ENCODE peak calls at places on chromosomes 16 and 17, in five cellular contexts. One of them, this sample, is unnamed.

GRCh38 chr16:56817056-56817455 is 48.0 kb upstream of the SLC12A3 start:
- DNase-seq in Peyer's patch: no peak
- DNase-seq in heart right ventricle: no peak
- DNase-seq in effector memory CD4-positive, alpha-beta T cell: no peak
- DNase-seq in dorsolateral prefrontal cortex: no peak
- DNase-seq in this sample: no peak

GRCh38 chr16:48607056-48607825 is 2.7 kb downstream of the N4BP1 start:
- DNase-seq in Peyer's patch: no peak
- DNase-seq in heart right ventricle: no peak
- DNase-seq in effector memory CD4-positive, alpha-beta T cell: no peak
- DNase-seq in dorsolateral prefrontal cortex: no peak
- DNase-seq in this sample: no peak

GRCh38 chr16:56749806-56750491 is 20.0 kb downstream of the NUP93 start:
- DNase-seq in Peyer's patch: no peak
- DNase-seq in heart right ventricle: no peak
- DNase-seq in effector memory CD4-positive, alpha-beta T cell: no peak
- DNase-seq in dorsolateral prefrontal cortex: no peak
- DNase-seq in this sample: no peak

GRCh38 chr17:47207143-47208067 is 1.7 kb upstream of the MYL4 start:
- DNase-seq in Peyer's patch: no peak
- DNase-seq in heart right ventricle: no peak
- DNase-seq in effector memory CD4-positive, alpha-beta T cell: no peak
- DNase-seq in dorsolateral prefrontal cortex: no peak
- DNase-seq in this sample: no peak

GRCh38 chr17:52106638-52107261 is 51.8 kb downstream of the CA10 start:
- DNase-seq in Peyer's patch: no peak
- DNase-seq in heart right ventricle: no peak
- DNase-seq in effector memory CD4-positive, alpha-beta T cell: no peak
- DNase-seq in dorsolateral prefrontal cortex: peak
- DNase-seq in this sample: peak

GRCh38 chr17:53791551-53791950 is 31.2 kb upstream of the KIF2B start:
- DNase-seq in Peyer's patch: no peak
- DNase-seq in heart right ventricle: no peak
- DNase-seq in effector memory CD4-positive, alpha-beta T cell: no peak
- DNase-seq in dorsolateral prefrontal cortex: no peak
- DNase-seq in this sample: no peak

GRCh38 chr17:31541559-31541958 is 150.1 kb downstream of the RAB11FIP4 start:
- DNase-seq in Peyer's patch: no peak
- DNase-seq in heart right ventricle: no peak
- DNase-seq in effector memory CD4-positive, alpha-beta T cell: no peak
- DNase-seq in dorsolateral prefrontal cortex: no peak
- DNase-seq in this sample: no peak

GRCh38 chr16:23546778-23547177 is 10.4 kb downstream of the EARS2 start:
- DNase-seq in Peyer's patch: no peak
- DNase-seq in heart right ventricle: no peak
- DNase-seq in effector memory CD4-positive, alpha-beta T cell: no peak
- DNase-seq in dorsolateral prefrontal cortex: no peak
- DNase-seq in this sample: no peak

GRCh38 chr17:48577330-48577945 is 712 bp downstream of the HOXB4 start:
- DNase-seq in Peyer's patch: no peak
- DNase-seq in heart right ventricle: no peak
- DNase-seq in effector memory CD4-positive, alpha-beta T cell: no peak
- DNase-seq in dorsolateral prefrontal cortex: no peak
- DNase-seq in this sample: no peak
- H3K27ac ChIP-seq in Peyer's patch: peak
- H3K27ac ChIP-seq in heart right ventricle: no peak
- H3K27ac ChIP-seq in effector memory CD4-positive, alpha-beta T cell: no peak
- H3K27ac ChIP-seq in dorsolateral prefrontal cortex: no peak
- H3K27ac ChIP-seq in this sample: no peak

DNA sequence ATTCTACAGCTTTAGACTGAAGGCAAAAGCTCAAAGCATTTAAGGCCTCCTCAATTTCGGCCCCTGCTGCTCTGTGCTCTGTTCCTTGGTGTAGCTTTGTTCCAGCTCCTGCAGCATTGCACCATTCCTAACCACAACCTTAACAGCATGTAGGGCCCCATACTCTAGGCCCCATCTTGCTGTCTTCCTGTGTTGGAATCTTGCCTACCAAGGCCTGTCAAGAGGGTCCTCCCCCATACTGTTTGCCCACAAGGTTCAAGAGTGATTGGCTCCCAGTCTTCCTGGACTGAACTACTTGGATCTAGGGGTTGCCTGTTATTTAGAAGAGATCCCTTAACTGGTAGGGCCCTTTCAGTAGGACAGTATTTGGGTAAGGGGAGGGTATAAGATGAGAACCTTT is 26.8 kb downstream of the TRPV2 start:
- DNase-seq in Peyer's patch: no peak
- DNase-seq in heart right ventricle: no peak
- DNase-seq in effector memory CD4-positive, alpha-beta T cell: no peak
- DNase-seq in dorsolateral prefrontal cortex: no peak
- DNase-seq in this sample: no peak
- H3K27ac ChIP-seq in Peyer's patch: no peak
- H3K27ac ChIP-seq in heart right ventricle: no peak
- H3K27ac ChIP-seq in effector memory CD4-positive, alpha-beta T cell: no peak
- H3K27ac ChIP-seq in dorsolateral prefrontal cortex: no peak
- H3K27ac ChIP-seq in this sample: no peak

DNA sequence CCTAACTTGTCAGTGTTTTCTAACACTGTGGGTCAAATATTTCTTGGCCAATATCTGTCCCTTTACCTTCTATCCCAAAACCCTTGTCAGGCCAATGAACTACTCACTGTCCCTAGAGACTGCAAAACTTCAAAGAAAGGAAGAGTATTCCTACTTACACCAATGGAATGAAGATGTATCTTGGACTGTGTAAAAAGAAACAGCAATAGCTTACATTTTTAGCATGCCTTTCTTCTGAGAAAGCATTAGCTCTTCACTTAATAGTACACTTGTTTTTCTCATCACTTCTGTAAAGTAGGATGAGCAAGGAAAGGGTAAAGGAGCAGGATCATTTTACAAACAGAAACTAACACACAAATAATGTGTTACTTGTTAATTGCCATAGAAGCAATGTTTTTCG is 73.9 kb downstream of the STH start:
- DNase-seq in Peyer's patch: no peak
- DNase-seq in heart right ventricle: no peak
- DNase-seq in effector memory CD4-positive, alpha-beta T cell: no peak
- DNase-seq in dorsolateral prefrontal cortex: no peak
- DNase-seq in this sample: no peak
- H3K27ac ChIP-seq in Peyer's patch: no peak
- H3K27ac ChIP-seq in heart right ventricle: no peak
- H3K27ac ChIP-seq in effector memory CD4-positive, alpha-beta T cell: no peak
- H3K27ac ChIP-seq in dorsolateral prefrontal cortex: no peak
- H3K27ac ChIP-seq in this sample: no peak

GRCh38 chr16:85173981-85174751 is 61.9 kb upstream of the CIBAR2 start:
- DNase-seq in Peyer's patch: no peak
- DNase-seq in heart right ventricle: no peak
- DNase-seq in effector memory CD4-positive, alpha-beta T cell: no peak
- DNase-seq in dorsolateral prefrontal cortex: no peak
- DNase-seq in this sample: no peak
- H3K27ac ChIP-seq in Peyer's patch: no peak
- H3K27ac ChIP-seq in heart right ventricle: no peak
- H3K27ac ChIP-seq in effector memory CD4-positive, alpha-beta T cell: no peak
- H3K27ac ChIP-seq in dorsolateral prefrontal cortex: no peak
- H3K27ac ChIP-seq in this sample: no peak

GRCh38 chr17:17071531-17072360 is 29.5 kb downstream of the MPRIP start:
- DNase-seq in Peyer's patch: no peak
- DNase-seq in heart right ventricle: no peak
- DNase-seq in effector memory CD4-positive, alpha-beta T cell: no peak
- DNase-seq in dorsolateral prefrontal cortex: no peak
- DNase-seq in this sample: no peak

GRCh38 chr17:17072546-17072945 is 30.3 kb downstream of the MPRIP start:
- DNase-seq in Peyer's patch: no peak
- DNase-seq in heart right ventricle: no peak
- DNase-seq in effector memory CD4-positive, alpha-beta T cell: no peak
- DNase-seq in dorsolateral prefrontal cortex: peak
- DNase-seq in this sample: no peak

GRCh38 chr17:17075037-17075755 is 32.9 kb downstream of the MPRIP start:
- DNase-seq in Peyer's patch: no peak
- DNase-seq in heart right ventricle: peak
- DNase-seq in effector memory CD4-positive, alpha-beta T cell: no peak
- DNase-seq in dorsolateral prefrontal cortex: peak
- DNase-seq in this sample: no peak

GRCh38 chr17:17073006-17073626 is 30.9 kb downstream of the MPRIP start:
- DNase-seq in Peyer's patch: no peak
- DNase-seq in heart right ventricle: no peak
- DNase-seq in effector memory CD4-positive, alpha-beta T cell: no peak
- DNase-seq in dorsolateral prefrontal cortex: peak
- DNase-seq in this sample: no peak

GRCh38 chr17:17073627-17074521 is 31.6 kb downstream of the MPRIP start:
- DNase-seq in Peyer's patch: no peak
- DNase-seq in heart right ventricle: no peak
- DNase-seq in effector memory CD4-positive, alpha-beta T cell: no peak
- DNase-seq in dorsolateral prefrontal cortex: peak
- DNase-seq in this sample: no peak
- H3K27ac ChIP-seq in Peyer's patch: no peak
- H3K27ac ChIP-seq in heart right ventricle: peak
- H3K27ac ChIP-seq in effector memory CD4-positive, alpha-beta T cell: no peak
- H3K27ac ChIP-seq in dorsolateral prefrontal cortex: peak
- H3K27ac ChIP-seq in this sample: no peak